ENCODE peak calls at places on chromosomes 1 and 21, in five cellular contexts. T is IMR-90, Z is H9, J is mesenchymal stem cell, R is mesendoderm. W is an unnamed sample.

GRCh38 chr1:230176871-230177411 is 109.9 kb downstream of the GALNT2 start:
- DNase-seq in T (peak; percentile 41), Z (peak; percentile 21), J (no peak), R (no peak), W (no peak)

GRCh38 chr1:51295926-51296325 is 34.4 kb downstream of the TTC39A start:
- DNase-seq in T (no peak), Z (peak; percentile 49), J (no peak), R (no peak), W (no peak)

GRCh38 chr1:193631306-193631705 is 444.9 kb upstream of the B3GALT2 start:
- DNase-seq in T (no peak), Z (no peak), J (peak; percentile 26), R (no peak), W (no peak)

GRCh38 chr1:19640363-19641316 is 3.5 kb upstream of the NBL1 start:
- DNase-seq in T (peak; percentile 26), Z (peak; percentile 77), J (no peak), R (peak; percentile 94), W (peak; percentile 60)

GRCh38 chr1:205326812-205327466 is 5.4 kb upstream of the NUAK2 start:
- DNase-seq in T (peak; percentile 56), Z (no peak), J (peak; percentile 78), R (no peak), W (no peak)

GRCh38 chr1:103250441-103250861 is 142.1 kb upstream of the COL11A1 start:
- DNase-seq in T (peak; percentile 41), Z (peak; percentile 51), J (peak; percentile 62), R (peak; percentile 98), W (peak; percentile 27)

GRCh38 chr1:218496561-218496960 is 151.4 kb downstream of the TGFB2 start:
- DNase-seq in T (peak; percentile 100), Z (no peak), J (peak; percentile 99), R (peak; percentile 97), W (no peak)

GRCh38 chr1:5645929-5646328 is 346.3 kb downstream of the NPHP4 start:
- DNase-seq in T (no peak), Z (no peak), J (no peak), R (no peak), W (no peak)

GRCh38 chr1:221435510-221435909 is 306.4 kb downstream of the DUSP10 start:
- DNase-seq in T (peak; percentile 83), Z (no peak), J (peak; percentile 76), R (peak; percentile 76), W (peak; percentile 24)

GRCh38 chr21:44461005-44461404 is 5.7 kb downstream of the LRRC3 start:
- DNase-seq in T (no peak), Z (no peak), J (no peak), R (no peak), W (no peak)

GRCh38 chr1:72284398-72285073 is 2.2 kb upstream of the NEGR1 start:
- DNase-seq in T (peak; percentile 96), Z (peak; percentile 76), J (peak; percentile 82), R (peak; percentile 81), W (peak; percentile 59)

GRCh38 chr1:147821883-147822282 is 61.5 kb upstream of the GJA5 start:
- DNase-seq in T (no peak), Z (no peak), J (peak; percentile 71), R (no peak), W (no peak)

GRCh38 chr1:117105003-117105402 is 16.5 kb downstream of the TRIM45 start:
- DNase-seq in T (peak; percentile 62), Z (no peak), J (peak; percentile 25), R (no peak), W (no peak)

GRCh38 chr1:30746212-30747027 is 11.2 kb downstream of the LAPTM5 start:
- DNase-seq in T (no peak), Z (no peak), J (no peak), R (no peak), W (no peak)

GRCh38 chr1:46263146-46263545 is 15.6 kb downstream of the RAD54L start:
- DNase-seq in T (no peak), Z (no peak), J (no peak), R (peak; percentile 80), W (no peak)

GRCh38 chr21:44273046-44273445 is 11.3 kb upstream of the DNMT3L start:
- DNase-seq in T (no peak), Z (no peak), J (no peak), R (no peak), W (no peak)

GRCh38 chr1:51661081-51661518 is 44.2 kb downstream of the OSBPL9 start:
- DNase-seq in T (peak; percentile 96), Z (no peak), J (peak; percentile 91), R (no peak), W (no peak)

GRCh38 chr21:44304041-44304738 is 4.3 kb downstream of the PFKL start:
- DNase-seq in T (no peak), Z (no peak), J (no peak), R (no peak), W (no peak)

GRCh38 chr1:221704291-221704690 is 37.6 kb downstream of the DUSP10 start:
- DNase-seq in T (peak; percentile 57), Z (no peak), J (no peak), R (no peak), W (no peak)

GRCh38 chr21:15141236-15141970 is 76.6 kb upstream of the NRIP1 start:
- DNase-seq in T (no peak), Z (no peak), J (no peak), R (no peak), W (no peak)

GRCh38 chr1:99456536-99456935 is 189.4 kb upstream of the PALMD start:
- DNase-seq in T (peak; percentile 6), Z (no peak), J (no peak), R (no peak), W (no peak)

GRCh38 chr1:24309762-24310485 is 9.2 kb upstream of the GRHL3 start:
- DNase-seq in T (peak; percentile 33), Z (no peak), J (no peak), R (peak; percentile 73), W (no peak)

GRCh38 chr1:24847995-24848857 is 81.8 kb downstream of the RUNX3 start:
- DNase-seq in T (peak; percentile 86), Z (peak; percentile 97), J (peak; percentile 93), R (peak; percentile 97), W (peak; percentile 80)

GRCh38 chr1:31785947-31786290 is 21.8 kb upstream of the ADGRB2 start:
- DNase-seq in T (no peak), Z (no peak), J (no peak), R (no peak), W (no peak)

GRCh38 chr1:15283500-15283899 is 36.5 kb downstream of the FHAD1 start:
- DNase-seq in T (peak; percentile 59), Z (no peak), J (no peak), R (no peak), W (no peak)

GRCh38 chr1:50157306-50157705 is 48.6 kb downstream of the ELAVL4 start:
- DNase-seq in T (no peak), Z (no peak), J (no peak), R (peak; percentile 69), W (no peak)

GRCh38 chr1:178781549-178781948 is 56.5 kb downstream of the RALGPS2 start:
- DNase-seq in T (no peak), Z (no peak), J (no peak), R (no peak), W (no peak)

GRCh38 chr1:169689395-169689794 is 22.0 kb downstream of the SELL start:
- DNase-seq in T (no peak), Z (no peak), J (no peak), R (no peak), W (no peak)

GRCh38 chr1:208834346-208835081 is 590.3 kb upstream of the PLXNA2 start:
- DNase-seq in T (no peak), Z (no peak), J (peak; percentile 3), R (no peak), W (peak; percentile 9)

GRCh38 chr1:55916480-55916879 is 662.9 kb downstream of the PLPP3 start:
- DNase-seq in T (peak; percentile 74), Z (no peak), J (peak; percentile 91), R (no peak), W (no peak)

GRCh38 chr1:220137006-220137794 is 43.3 kb downstream of the IARS2 start:
- DNase-seq in T (no peak), Z (no peak), J (peak; percentile 32), R (no peak), W (no peak)

GRCh38 chr1:220144051-220144450 is 50.1 kb downstream of the IARS2 start:
- DNase-seq in T (no peak), Z (no peak), J (no peak), R (no peak), W (no peak)

GRCh38 chr1:220135755-220136154 is 41.8 kb downstream of the IARS2 start:
- DNase-seq in T (no peak), Z (no peak), J (no peak), R (no peak), W (no peak)

GRCh38 chr1:220139966-220140365 is 46.0 kb downstream of the IARS2 start:
- DNase-seq in T (no peak), Z (no peak), J (no peak), R (no peak), W (no peak)
- H2BK5ac ChIP-seq in T (no peak overlapping the region), Z (no peak overlapping the region), J (no peak overlapping the region), R (no peak overlapping the region), W (no peak overlapping the region)

GRCh38 chr1:150613061-150613920 is 16.1 kb downstream of the ENSA start:
- DNase-seq in T (peak; percentile 98), Z (no peak), J (peak; percentile 98), R (no peak), W (no peak)
- H3K4me1 ChIP-seq in T (peaks cover 14% of the 10 kb centered on the region), Z (no peaks in the 10 kb centered on the region), J (peaks cover 8% of the 10 kb centered on the region), R (no peaks in the 10 kb centered on the region), W (peaks cover 5% of the 10 kb centered on the region)

GRCh38 chr1:186708578-186709203 is 28.5 kb upstream of the PTGS2 start:
- DNase-seq in T (peak; percentile 62), Z (no peak), J (peak; percentile 51), R (no peak), W (no peak)
- H2BK5ac ChIP-seq in T (no peak overlapping the region), Z (no peak overlapping the region), J (no peak overlapping the region), R (no peak overlapping the region), W (no peak overlapping the region)

DNA sequence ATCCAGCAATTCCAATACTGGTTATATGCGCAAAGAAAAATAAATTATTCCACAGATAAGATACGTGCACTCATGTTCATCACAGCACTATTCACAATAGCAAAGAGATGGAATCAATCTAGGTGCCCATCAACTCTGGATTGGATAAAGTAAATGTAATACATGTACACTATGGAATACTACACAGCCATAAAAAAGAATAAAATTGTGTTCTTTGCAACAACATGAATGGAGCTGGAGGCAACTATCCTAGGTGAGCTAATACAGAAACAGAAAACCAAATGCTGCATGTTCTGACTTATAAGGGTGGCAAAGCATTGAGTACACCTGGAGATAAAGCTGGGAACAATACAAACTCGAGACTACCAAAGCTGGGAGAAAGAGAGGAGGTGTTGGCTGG is 787.3 kb downstream of the KCNT2 start:
- DNase-seq in T (no peak), Z (no peak), J (no peak), R (no peak), W (no peak)
- H3K4me1 ChIP-seq in T (no peaks in the 10 kb centered on the region), Z (no peaks in the 10 kb centered on the region), J (no peaks in the 10 kb centered on the region), R (no peaks in the 10 kb centered on the region), W (no peaks in the 10 kb centered on the region)